ENCODE peak calls at places on chromosomes 2 and 18, in nine cellular contexts. One of them, this sample, is unnamed. For H3K36me3, the result is how much of the 10 kb centered on the place peaks cover.

GRCh38 chr18:10242922-10243680 is 211.3 kb upstream of the APCDD1 start:
- DNase-seq in right atrium auricular region: no peak
- DNase-seq in tibial artery: no peak
- DNase-seq in GM23338: peak
- DNase-seq in bronchial epithelial cell: peak
- DNase-seq in cardiac muscle cell: no peak
- DNase-seq in left ventricle myocardium inferior: no peak
- DNase-seq in PC-3: peak
- DNase-seq in sigmoid colon: no peak
- DNase-seq in this sample: peak

GRCh38 chr2:26757873-26758789 is 6.0 kb upstream of the SLC35F6 start:
- DNase-seq in PC-3: peak
- DNase-seq in cardiac muscle cell: no peak
- DNase-seq in GM23338: peak
- DNase-seq in sigmoid colon: no peak
- DNase-seq in tibial artery: peak
- DNase-seq in left ventricle myocardium inferior: no peak
- DNase-seq in right atrium auricular region: peak
- DNase-seq in bronchial epithelial cell: peak
- DNase-seq in this sample: peak

GRCh38 chr2:138698428-138698827 is 81.8 kb downstream of the NXPH2 start:
- DNase-seq in cardiac muscle cell: no peak
- DNase-seq in tibial artery: no peak
- DNase-seq in PC-3: no peak
- DNase-seq in right atrium auricular region: no peak
- DNase-seq in bronchial epithelial cell: no peak
- DNase-seq in GM23338: no peak
- DNase-seq in left ventricle myocardium inferior: no peak
- DNase-seq in sigmoid colon: no peak
- DNase-seq in this sample: no peak

GRCh38 chr18:24918257-24918656 is 433.7 kb downstream of the ZNF521 start:
- DNase-seq in sigmoid colon: no peak
- DNase-seq in left ventricle myocardium inferior: no peak
- DNase-seq in tibial artery: no peak
- DNase-seq in bronchial epithelial cell: no peak
- DNase-seq in PC-3: no peak
- DNase-seq in cardiac muscle cell: no peak
- DNase-seq in GM23338: no peak
- DNase-seq in right atrium auricular region: no peak
- DNase-seq in this sample: no peak

GRCh38 chr2:47227532-47228166 is 72.5 kb upstream of the STPG4 start:
- DNase-seq in left ventricle myocardium inferior: no peak
- DNase-seq in GM23338: no peak
- DNase-seq in PC-3: no peak
- DNase-seq in right atrium auricular region: no peak
- DNase-seq in cardiac muscle cell: no peak
- DNase-seq in sigmoid colon: no peak
- DNase-seq in tibial artery: no peak
- DNase-seq in bronchial epithelial cell: no peak
- DNase-seq in this sample: no peak

GRCh38 chr2:37201766-37202165 is 5.5 kb downstream of the CEBPZOS start:
- DNase-seq in PC-3: no peak
- DNase-seq in GM23338: no peak
- DNase-seq in sigmoid colon: no peak
- DNase-seq in bronchial epithelial cell: no peak
- DNase-seq in left ventricle myocardium inferior: no peak
- DNase-seq in tibial artery: no peak
- DNase-seq in cardiac muscle cell: no peak
- DNase-seq in right atrium auricular region: no peak
- DNase-seq in this sample: no peak

GRCh38 chr2:204862809-204863208 is 317.5 kb downstream of the PARD3B start:
- DNase-seq in left ventricle myocardium inferior: no peak
- DNase-seq in sigmoid colon: no peak
- DNase-seq in right atrium auricular region: no peak
- DNase-seq in bronchial epithelial cell: no peak
- DNase-seq in tibial artery: no peak
- DNase-seq in PC-3: no peak
- DNase-seq in GM23338: peak
- DNase-seq in cardiac muscle cell: no peak
- DNase-seq in this sample: no peak

GRCh38 chr2:119809329-119810038 is 49.8 kb downstream of the PTPN4 start:
- DNase-seq in right atrium auricular region: no peak
- DNase-seq in PC-3: peak
- DNase-seq in bronchial epithelial cell: peak
- DNase-seq in GM23338: no peak
- DNase-seq in sigmoid colon: peak
- DNase-seq in left ventricle myocardium inferior: no peak
- DNase-seq in tibial artery: no peak
- DNase-seq in cardiac muscle cell: no peak
- DNase-seq in this sample: peak

GRCh38 chr2:18077724-18078123 is 199.3 kb downstream of the KCNS3 start:
- DNase-seq in tibial artery: no peak
- DNase-seq in bronchial epithelial cell: peak
- DNase-seq in PC-3: peak
- DNase-seq in left ventricle myocardium inferior: no peak
- DNase-seq in GM23338: no peak
- DNase-seq in sigmoid colon: no peak
- DNase-seq in cardiac muscle cell: no peak
- DNase-seq in right atrium auricular region: no peak
- DNase-seq in this sample: no peak

GRCh38 chr18:12948055-12948804 is 419 bp downstream of the SEH1L start:
- DNase-seq in tibial artery: peak
- DNase-seq in bronchial epithelial cell: peak
- DNase-seq in GM23338: peak
- DNase-seq in cardiac muscle cell: peak
- DNase-seq in left ventricle myocardium inferior: peak
- DNase-seq in sigmoid colon: peak
- DNase-seq in right atrium auricular region: peak
- DNase-seq in PC-3: peak
- DNase-seq in this sample: peak

GRCh38 chr2:10267551-10268465 is 34.9 kb upstream of the HPCAL1 start:
- DNase-seq in cardiac muscle cell: no peak
- DNase-seq in right atrium auricular region: no peak
- DNase-seq in GM23338: peak
- DNase-seq in PC-3: no peak
- DNase-seq in left ventricle myocardium inferior: peak
- DNase-seq in tibial artery: peak
- DNase-seq in bronchial epithelial cell: no peak
- DNase-seq in sigmoid colon: peak
- DNase-seq in this sample: no peak

GRCh38 chr2:57543211-57543610 is 503.4 kb upstream of the VRK2 start:
- DNase-seq in bronchial epithelial cell: no peak
- DNase-seq in right atrium auricular region: no peak
- DNase-seq in tibial artery: no peak
- DNase-seq in GM23338: no peak
- DNase-seq in left ventricle myocardium inferior: no peak
- DNase-seq in sigmoid colon: no peak
- DNase-seq in PC-3: no peak
- DNase-seq in cardiac muscle cell: no peak
- DNase-seq in this sample: no peak

GRCh38 chr18:76697441-76697901 is 124.9 kb upstream of the ZNF236 start:
- DNase-seq in tibial artery: no peak
- DNase-seq in sigmoid colon: no peak
- DNase-seq in right atrium auricular region: no peak
- DNase-seq in left ventricle myocardium inferior: no peak
- DNase-seq in bronchial epithelial cell: peak
- DNase-seq in GM23338: peak
- DNase-seq in cardiac muscle cell: no peak
- DNase-seq in PC-3: no peak
- DNase-seq in this sample: no peak
- H3K36me3 ChIP-seq in tibial artery: under half
- H3K36me3 ChIP-seq in sigmoid colon: under half
- H3K36me3 ChIP-seq in right atrium auricular region: under half
- H3K36me3 ChIP-seq in left ventricle myocardium inferior: under half
- H3K36me3 ChIP-seq in bronchial epithelial cell: under half
- H3K36me3 ChIP-seq in GM23338: under half
- H3K36me3 ChIP-seq in cardiac muscle cell: under half
- H3K36me3 ChIP-seq in PC-3: under half
- H3K36me3 ChIP-seq in this sample: under half

DNA sequence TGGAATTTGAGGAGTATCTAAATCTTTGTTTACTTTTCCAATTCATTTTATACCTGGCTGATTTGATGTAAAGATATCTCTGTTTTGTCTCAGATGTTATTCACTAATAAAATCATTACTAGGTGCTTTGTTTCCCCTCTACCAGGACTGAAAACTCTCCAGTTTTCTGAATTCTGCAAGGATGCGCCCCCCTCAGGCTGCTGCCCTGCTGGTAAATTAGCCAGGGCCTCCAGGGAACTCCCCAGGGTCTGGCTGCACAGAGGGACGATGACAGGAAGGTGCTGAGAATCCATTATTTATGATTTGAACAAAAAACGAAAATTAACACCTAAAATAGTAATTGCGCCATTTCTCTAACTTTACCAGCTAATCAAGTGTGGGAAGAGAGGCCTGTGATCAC is 541.2 kb upstream of the POU3F3 start:
- DNase-seq in PC-3: no peak
- DNase-seq in right atrium auricular region: no peak
- DNase-seq in left ventricle myocardium inferior: no peak
- DNase-seq in sigmoid colon: no peak
- DNase-seq in cardiac muscle cell: no peak
- DNase-seq in bronchial epithelial cell: no peak
- DNase-seq in tibial artery: no peak
- DNase-seq in GM23338: peak
- DNase-seq in this sample: no peak
- TF ChIP-seq CTCF in PC-3: no peak
- TF ChIP-seq CTCF in right atrium auricular region: no peak
- TF ChIP-seq CTCF in left ventricle myocardium inferior: no peak
- TF ChIP-seq CTCF in sigmoid colon: no peak
- TF ChIP-seq CTCF in cardiac muscle cell: no peak
- TF ChIP-seq CTCF in bronchial epithelial cell: no peak
- TF ChIP-seq CTCF in tibial artery: no peak
- TF ChIP-seq CTCF in GM23338: peak
- TF ChIP-seq CTCF in this sample: no peak

GRCh38 chr18:8614875-8615274 is 5.6 kb downstream of the RAB12 start:
- DNase-seq in cardiac muscle cell: no peak
- DNase-seq in right atrium auricular region: no peak
- DNase-seq in tibial artery: no peak
- DNase-seq in bronchial epithelial cell: no peak
- DNase-seq in GM23338: no peak
- DNase-seq in PC-3: no peak
- DNase-seq in left ventricle myocardium inferior: no peak
- DNase-seq in sigmoid colon: no peak
- DNase-seq in this sample: no peak
- H3K36me3 ChIP-seq in cardiac muscle cell: under half
- H3K36me3 ChIP-seq in right atrium auricular region: under half
- H3K36me3 ChIP-seq in tibial artery: under half
- H3K36me3 ChIP-seq in bronchial epithelial cell: under half
- H3K36me3 ChIP-seq in GM23338: under half
- H3K36me3 ChIP-seq in PC-3: under half
- H3K36me3 ChIP-seq in left ventricle myocardium inferior: under half
- H3K36me3 ChIP-seq in sigmoid colon: under half
- H3K36me3 ChIP-seq in this sample: under half

DNA sequence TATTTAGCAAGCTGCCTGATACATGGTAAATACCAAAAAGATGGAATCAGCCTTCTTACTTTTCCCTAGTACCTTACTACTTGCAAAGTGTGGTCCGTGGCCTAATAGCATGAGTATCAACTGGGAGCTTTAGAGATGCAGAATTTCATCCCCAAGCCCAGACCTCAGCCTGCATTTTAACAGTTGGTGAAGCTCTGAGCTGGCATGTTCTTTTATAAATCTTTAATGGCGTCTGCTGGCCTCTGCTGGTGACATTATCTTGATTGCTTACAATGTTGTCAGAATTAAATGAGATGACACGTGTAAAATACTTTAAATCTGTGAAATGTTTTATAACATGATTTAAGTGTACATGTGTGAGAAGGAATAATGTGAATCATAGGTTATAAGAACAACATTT is 115.1 kb upstream of the NOSTRIN start:
- DNase-seq in cardiac muscle cell: no peak
- DNase-seq in GM23338: peak
- DNase-seq in PC-3: peak
- DNase-seq in right atrium auricular region: no peak
- DNase-seq in left ventricle myocardium inferior: no peak
- DNase-seq in bronchial epithelial cell: peak
- DNase-seq in tibial artery: no peak
- DNase-seq in sigmoid colon: no peak
- DNase-seq in this sample: peak
- TF ChIP-seq CTCF in cardiac muscle cell: peak
- TF ChIP-seq CTCF in GM23338: peak
- TF ChIP-seq CTCF in PC-3: peak
- TF ChIP-seq CTCF in right atrium auricular region: no peak
- TF ChIP-seq CTCF in left ventricle myocardium inferior: peak
- TF ChIP-seq CTCF in bronchial epithelial cell: no peak
- TF ChIP-seq CTCF in tibial artery: no peak
- TF ChIP-seq CTCF in sigmoid colon: no peak
- TF ChIP-seq CTCF in this sample: peak

GRCh38 chr2:231522418-231523180 is 7.6 kb downstream of the NMUR1 start:
- DNase-seq in GM23338: no peak
- DNase-seq in sigmoid colon: peak
- DNase-seq in right atrium auricular region: no peak
- DNase-seq in left ventricle myocardium inferior: no peak
- DNase-seq in cardiac muscle cell: no peak
- DNase-seq in PC-3: no peak
- DNase-seq in bronchial epithelial cell: no peak
- DNase-seq in tibial artery: no peak
- DNase-seq in this sample: no peak

GRCh38 chr2:231521443-231521842 is 8.8 kb downstream of the NMUR1 start:
- DNase-seq in cardiac muscle cell: no peak
- DNase-seq in right atrium auricular region: no peak
- DNase-seq in bronchial epithelial cell: no peak
- DNase-seq in sigmoid colon: peak
- DNase-seq in left ventricle myocardium inferior: no peak
- DNase-seq in GM23338: no peak
- DNase-seq in PC-3: no peak
- DNase-seq in tibial artery: no peak
- DNase-seq in this sample: no peak

GRCh38 chr2:231515603-231516002 is 14.6 kb downstream of the NMUR1 start:
- DNase-seq in sigmoid colon: peak
- DNase-seq in left ventricle myocardium inferior: no peak
- DNase-seq in bronchial epithelial cell: no peak
- DNase-seq in right atrium auricular region: no peak
- DNase-seq in PC-3: no peak
- DNase-seq in cardiac muscle cell: no peak
- DNase-seq in tibial artery: no peak
- DNase-seq in GM23338: no peak
- DNase-seq in this sample: no peak

GRCh38 chr2:231519975-231520555 is 10.2 kb downstream of the NMUR1 start:
- DNase-seq in tibial artery: no peak
- DNase-seq in PC-3: no peak
- DNase-seq in GM23338: no peak
- DNase-seq in sigmoid colon: peak
- DNase-seq in left ventricle myocardium inferior: no peak
- DNase-seq in bronchial epithelial cell: no peak
- DNase-seq in cardiac muscle cell: no peak
- DNase-seq in right atrium auricular region: no peak
- DNase-seq in this sample: no peak

GRCh38 chr2:231518771-231519170 is 11.5 kb downstream of the NMUR1 start:
- DNase-seq in left ventricle myocardium inferior: no peak
- DNase-seq in bronchial epithelial cell: no peak
- DNase-seq in right atrium auricular region: no peak
- DNase-seq in tibial artery: no peak
- DNase-seq in cardiac muscle cell: no peak
- DNase-seq in GM23338: no peak
- DNase-seq in PC-3: no peak
- DNase-seq in sigmoid colon: peak
- DNase-seq in this sample: no peak
- H3K36me3 ChIP-seq in left ventricle myocardium inferior: under half
- H3K36me3 ChIP-seq in bronchial epithelial cell: under half
- H3K36me3 ChIP-seq in right atrium auricular region: under half
- H3K36me3 ChIP-seq in tibial artery: under half
- H3K36me3 ChIP-seq in cardiac muscle cell: under half
- H3K36me3 ChIP-seq in GM23338: under half
- H3K36me3 ChIP-seq in PC-3: under half
- H3K36me3 ChIP-seq in sigmoid colon: under half
- H3K36me3 ChIP-seq in this sample: under half

GRCh38 chr2:20677301-20678176 is 10.6 kb downstream of the GDF7 start:
- DNase-seq in PC-3: peak
- DNase-seq in cardiac muscle cell: no peak
- DNase-seq in tibial artery: no peak
- DNase-seq in right atrium auricular region: no peak
- DNase-seq in left ventricle myocardium inferior: no peak
- DNase-seq in bronchial epithelial cell: no peak
- DNase-seq in GM23338: peak
- DNase-seq in sigmoid colon: no peak
- DNase-seq in this sample: no peak
- TF ChIP-seq CTCF in PC-3: peak
- TF ChIP-seq CTCF in cardiac muscle cell: no peak
- TF ChIP-seq CTCF in tibial artery: no peak
- TF ChIP-seq CTCF in right atrium auricular region: no peak
- TF ChIP-seq CTCF in left ventricle myocardium inferior: peak
- TF ChIP-seq CTCF in bronchial epithelial cell: no peak
- TF ChIP-seq CTCF in GM23338: peak
- TF ChIP-seq CTCF in sigmoid colon: no peak
- TF ChIP-seq CTCF in this sample: peak

This sample was measured in A673.